ENCODE peak calls at places on chromosomes 1 and 21, in four cellular contexts. S, O, R and L are unnamed samples.
A peak's percentile ranks its signal among the peaks of the same experiment; 100 is the strongest.

GRCh38 chr1:26168410-26169167 is at the start of gene C1orf232:
- DNase-seq in O (no peak), S (no peak), R (no peak), L (no peak)

GRCh38 chr1:38670544-38671122 is 188.9 kb downstream of the RRAGC start:
- DNase-seq in S (no peak), R (no peak), O (no peak), L (no peak)

GRCh38 chr1:234000557-234001081 is 96.1 kb downstream of the SLC35F3 start:
- DNase-seq in R (no peak), O (no peak), S (no peak), L (no peak)

GRCh38 chr1:4653796-4654715 is at the start of gene AJAP1:
- DNase-seq in R (no peak), O (no peak), S (no peak), L (peak; percentile 78)

GRCh38 chr1:161382214-161383019 is 14.7 kb upstream of the CFAP126 start:
- DNase-seq in S (no peak), R (peak; percentile 48), O (peak; percentile 70), L (peak; percentile 60)

GRCh38 chr1:205600085-205600484 is 31.7 kb downstream of the ELK4 start:
- DNase-seq in R (no peak), O (no peak), S (no peak), L (no peak)

GRCh38 chr1:26010800-26011199 is 10.8 kb upstream of the EXTL1 start:
- DNase-seq in S (no peak), O (no peak), R (no peak), L (no peak)

GRCh38 chr1:145782166-145783099 is 41.5 kb downstream of the RNF115 start:
- DNase-seq in O (no peak), R (peak; percentile 69), S (no peak), L (no peak)

GRCh38 chr1:221907531-221907930 is 165.6 kb upstream of the DUSP10 start:
- DNase-seq in O (no peak), S (no peak), R (no peak), L (no peak)

GRCh38 chr1:12191242-12192032 is 24.6 kb downstream of the TNFRSF1B start:
- DNase-seq in S (no peak), R (no peak), O (no peak), L (no peak)

GRCh38 chr1:24857528-24858133 is 72.4 kb downstream of the RUNX3 start:
- DNase-seq in S (no peak), O (peak; percentile 31), R (no peak), L (no peak)

GRCh38 chr1:202762019-202762418 is 46.2 kb downstream of the KDM5B start:
- DNase-seq in R (no peak), S (no peak), O (no peak), L (no peak)

GRCh38 chr1:152411144-152411543 is 2.9 kb downstream of the CRNN start:
- DNase-seq in O (no peak), R (no peak), S (no peak), L (no peak)

GRCh38 chr1:245715970-245716369 is 561.2 kb downstream of the KIF26B start:
- DNase-seq in R (peak; percentile 43), S (no peak), O (no peak), L (no peak)

GRCh38 chr1:186958520-186958919 is 129.8 kb downstream of the PLA2G4A start:
- DNase-seq in O (no peak), R (no peak), S (no peak), L (no peak)
- TF ChIP-seq MAX in O (no peak), R (no peak), S (no peak), L (no peak)

DNA sequence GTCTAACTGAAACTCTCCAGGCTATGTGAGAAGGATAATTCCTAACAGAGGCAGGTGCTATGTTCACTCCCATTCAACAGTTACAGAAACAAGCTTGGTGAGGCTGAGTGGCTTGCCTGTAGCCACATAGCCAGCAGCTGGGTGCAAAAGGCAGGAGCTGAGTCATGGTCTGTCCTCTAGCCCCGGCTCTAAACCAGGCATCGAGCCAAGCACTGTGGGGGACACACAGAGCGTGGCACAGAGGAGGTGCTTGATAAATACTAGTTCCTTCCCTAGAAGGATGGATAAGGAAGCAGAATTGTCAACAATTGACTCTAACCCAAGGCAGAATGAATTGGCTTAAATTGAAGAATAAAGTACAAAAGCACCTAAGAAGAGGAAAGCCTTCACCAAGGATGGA is 10.4 kb upstream of the KCNA2 start:
- DNase-seq in O (peak; percentile 91), S (no peak), R (no peak), L (no peak)
- TF ChIP-seq FOXJ3 in O (no peak), S (no peak), R (no peak), L (no peak)

GRCh38 chr1:156700731-156701130 is 4.7 kb downstream of the CRABP2 start:
- DNase-seq in S (no peak), R (no peak), O (no peak), L (no peak)

GRCh38 chr1:156698995-156699394 is 6.4 kb downstream of the CRABP2 start:
- DNase-seq in S (no peak), R (no peak), O (no peak), L (no peak)

GRCh38 chr1:156694563-156694962 is 10.8 kb downstream of the CRABP2 start:
- DNase-seq in S (no peak), O (no peak), R (no peak), L (no peak)

GRCh38 chr1:156696755-156697154 is 8.6 kb downstream of the CRABP2 start:
- DNase-seq in R (no peak), O (no peak), S (no peak), L (no peak)

DNA sequence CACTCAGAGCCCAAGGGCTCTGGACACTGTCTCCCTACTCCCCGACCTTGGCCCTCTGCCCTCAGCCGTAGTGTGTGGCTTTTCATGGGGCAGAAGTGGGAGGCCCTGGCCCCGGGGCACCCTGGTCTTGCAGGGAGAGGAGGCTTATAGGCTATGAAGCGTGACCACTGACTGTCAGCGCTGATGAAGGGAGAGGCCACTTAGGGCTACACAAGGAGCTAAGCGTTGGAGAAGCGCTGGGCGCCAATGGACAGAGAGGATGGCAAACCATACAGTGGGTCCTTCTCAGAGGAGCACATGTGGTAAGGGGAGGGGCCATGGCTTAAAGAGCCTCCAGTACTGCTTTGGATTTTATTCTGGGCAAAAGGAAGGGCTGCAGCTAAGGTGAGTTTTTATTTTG is 7.9 kb downstream of the CRABP2 start:
- DNase-seq in S (no peak), O (no peak), R (no peak), L (peak; percentile 67)
- TF ChIP-seq MAX in S (no peak), O (no peak), R (no peak), L (no peak)

GRCh38 chr1:2248854-2249558 is 20.9 kb downstream of the SKI start:
- DNase-seq in O (no peak), R (no peak), S (no peak), L (no peak)
- TF ChIP-seq FOXJ3 in O (no peak), R (no peak), S (no peak), L (no peak)

GRCh38 chr1:78055565-78056132 is 9.9 kb downstream of the GIPC2 start:
- DNase-seq in O (no peak), R (no peak), S (no peak), L (no peak)

GRCh38 chr1:78061825-78062523 is 16.2 kb downstream of the GIPC2 start:
- DNase-seq in S (no peak), O (no peak), R (no peak), L (no peak)

DNA sequence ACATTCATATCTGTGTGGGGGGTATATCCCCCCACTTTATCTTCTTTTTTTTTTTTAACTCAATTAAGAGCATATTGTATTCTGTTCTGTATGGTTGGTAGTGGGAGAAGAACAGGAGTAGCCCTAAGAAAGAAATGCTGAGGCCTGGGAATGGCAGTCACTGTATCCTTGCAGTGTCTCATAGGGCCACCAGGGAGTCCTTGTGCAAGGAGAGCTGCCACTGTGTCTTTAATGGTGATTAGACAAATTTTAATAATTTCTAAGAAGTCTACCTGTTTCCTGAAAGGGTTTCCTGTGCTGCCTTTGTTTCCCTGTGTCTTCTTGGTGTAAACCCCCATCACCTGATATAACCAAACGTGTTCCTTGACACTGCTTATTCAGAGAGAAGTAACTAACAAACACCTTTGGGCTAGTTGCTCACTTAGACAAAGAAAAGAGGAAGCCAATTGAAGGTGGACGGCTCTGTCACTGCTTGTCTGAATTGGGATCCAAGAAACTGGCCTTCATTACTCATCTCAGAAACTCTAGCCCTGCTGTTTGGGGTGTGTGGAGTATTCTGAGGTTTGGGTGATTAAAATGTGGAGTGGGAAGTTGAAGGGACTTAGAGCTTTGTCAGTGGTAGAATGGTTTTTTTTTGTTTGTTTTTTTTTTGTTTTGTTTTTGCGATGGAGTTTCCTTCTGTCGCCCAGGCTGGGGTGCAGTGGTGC is 15.2 kb downstream of the GIPC2 start:
- DNase-seq in R (no peak), S (no peak), O (peak; percentile 14), L (no peak)
- TF ChIP-seq MAX in R (no peak), S (no peak), O (no peak), L (no peak)

DNA sequence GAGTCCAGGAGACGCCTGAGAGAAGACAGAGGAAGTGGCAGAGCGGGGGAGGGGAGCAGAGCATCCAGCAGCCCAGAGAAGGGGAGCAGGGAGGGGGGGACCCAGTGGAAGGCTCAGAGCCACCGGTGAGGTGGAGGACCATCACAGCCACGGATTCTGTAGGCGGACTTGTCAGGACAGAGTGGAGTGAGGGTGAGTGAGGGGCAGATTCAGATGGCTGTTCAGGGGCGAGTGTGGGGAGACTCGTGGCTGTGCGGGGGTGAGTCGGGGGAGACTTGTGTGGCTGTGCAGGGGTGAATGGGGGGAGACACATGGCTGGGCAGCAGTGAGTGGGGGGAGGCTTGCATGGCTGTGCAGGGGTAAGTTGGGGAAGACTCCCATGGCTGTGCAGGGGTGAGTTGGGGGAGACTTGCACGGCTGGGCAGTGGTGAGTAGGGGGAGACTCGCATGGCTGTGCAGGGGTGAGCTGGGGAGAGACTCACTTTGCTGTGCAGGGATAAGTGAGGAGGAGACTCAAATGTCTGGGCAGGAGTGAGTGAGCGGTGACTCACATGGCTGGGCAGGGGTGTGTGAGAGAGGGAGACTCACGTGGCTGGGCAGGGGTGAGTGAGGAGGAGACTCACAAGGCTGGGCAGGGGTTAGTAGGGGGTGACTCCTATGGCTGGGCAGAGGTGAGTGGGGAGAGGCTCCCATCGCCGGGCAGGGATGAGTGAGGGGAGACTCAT is 56.8 kb upstream of the ABCG1 start:
- DNase-seq in R (no peak), S (no peak), O (no peak), L (peak; percentile 46)
- TF ChIP-seq FOXJ3 in R (no peak), S (no peak), O (no peak), L (no peak)